ENCODE peak calls at places on chromosomes 6 and 20, in four cellular contexts. One of them, this sample, is unnamed.

GRCh38 chr6:22067127-22067526 is 229.7 kb downstream of the PRL start:
- DNase-seq in mesendoderm: no peak
- DNase-seq in heart right ventricle: no peak
- DNase-seq in AG04450: no peak
- DNase-seq in this sample: no peak

GRCh38 chr6:147202516-147203310 is 1.5 kb upstream of the STXBP5 start:
- DNase-seq in AG04450: peak
- DNase-seq in mesendoderm: peak
- DNase-seq in heart right ventricle: peak
- DNase-seq in this sample: peak

GRCh38 chr6:7515363-7515762 is 26.1 kb upstream of the DSP start:
- DNase-seq in mesendoderm: no peak
- DNase-seq in AG04450: no peak
- DNase-seq in heart right ventricle: no peak
- DNase-seq in this sample: no peak

GRCh38 chr20:22492497-22492896 is 91.9 kb downstream of the FOXA2 start:
- DNase-seq in heart right ventricle: no peak
- DNase-seq in AG04450: no peak
- DNase-seq in mesendoderm: no peak
- DNase-seq in this sample: no peak

GRCh38 chr20:64106981-64107735 is at the start of gene NPBWR2:
- DNase-seq in AG04450: no peak
- DNase-seq in heart right ventricle: no peak
- DNase-seq in mesendoderm: peak
- DNase-seq in this sample: no peak

GRCh38 chr6:16437984-16438383 is 199.6 kb downstream of the GMPR start:
- DNase-seq in mesendoderm: no peak
- DNase-seq in AG04450: no peak
- DNase-seq in heart right ventricle: peak
- DNase-seq in this sample: no peak

GRCh38 chr6:11055127-11055627 is 11.1 kb upstream of the ELOVL2 start:
- DNase-seq in heart right ventricle: no peak
- DNase-seq in AG04450: no peak
- DNase-seq in mesendoderm: no peak
- DNase-seq in this sample: no peak

GRCh38 chr20:48877299-48877698 is 44.2 kb upstream of the ARFGEF2 start:
- DNase-seq in mesendoderm: no peak
- DNase-seq in AG04450: no peak
- DNase-seq in heart right ventricle: no peak
- DNase-seq in this sample: no peak

GRCh38 chr6:37696841-37697735 is 595 bp downstream of the MDGA1 start:
- DNase-seq in heart right ventricle: peak
- DNase-seq in mesendoderm: no peak
- DNase-seq in AG04450: no peak
- DNase-seq in this sample: peak

GRCh38 chr6:45310118-45310788 is 17.9 kb upstream of the RUNX2 start:
- DNase-seq in mesendoderm: peak
- DNase-seq in AG04450: no peak
- DNase-seq in heart right ventricle: no peak
- DNase-seq in this sample: peak

GRCh38 chr20:58054744-58055373 is 173.6 kb downstream of the ANKRD60 start:
- DNase-seq in mesendoderm: peak
- DNase-seq in heart right ventricle: peak
- DNase-seq in AG04450: no peak
- DNase-seq in this sample: no peak

GRCh38 chr6:98831057-98832031 is 3.0 kb upstream of the POU3F2 start:
- DNase-seq in mesendoderm: no peak
- DNase-seq in heart right ventricle: no peak
- DNase-seq in AG04450: no peak
- DNase-seq in this sample: no peak

GRCh38 chr20:36629719-36630340 is 16.2 kb downstream of the SLA2 start:
- DNase-seq in heart right ventricle: no peak
- DNase-seq in mesendoderm: no peak
- DNase-seq in AG04450: no peak
- DNase-seq in this sample: peak

GRCh38 chr6:146901940-146902816 is 302.0 kb upstream of the STXBP5 start:
- DNase-seq in heart right ventricle: no peak
- DNase-seq in AG04450: no peak
- DNase-seq in mesendoderm: no peak
- DNase-seq in this sample: no peak

GRCh38 chr20:63132131-63132714 is 83.7 kb downstream of the YTHDF1 start:
- DNase-seq in AG04450: no peak
- DNase-seq in heart right ventricle: peak
- DNase-seq in mesendoderm: no peak
- DNase-seq in this sample: no peak

GRCh38 chr20:37521091-37521771 is at the start of gene NNAT:
- DNase-seq in mesendoderm: peak
- DNase-seq in AG04450: no peak
- DNase-seq in heart right ventricle: no peak
- DNase-seq in this sample: no peak

GRCh38 chr6:25490018-25490865 is 161.8 kb upstream of the SCGN start:
- DNase-seq in AG04450: peak
- DNase-seq in mesendoderm: peak
- DNase-seq in heart right ventricle: peak
- DNase-seq in this sample: peak

GRCh38 chr6:490251-491037 is 98.9 kb downstream of the IRF4 start:
- DNase-seq in AG04450: no peak
- DNase-seq in heart right ventricle: no peak
- DNase-seq in mesendoderm: no peak
- DNase-seq in this sample: peak

GRCh38 chr6:41477572-41477971 is 68.6 kb upstream of the FOXP4 start:
- DNase-seq in AG04450: no peak
- DNase-seq in mesendoderm: peak
- DNase-seq in heart right ventricle: no peak
- DNase-seq in this sample: no peak

GRCh38 chr20:38143646-38144554 is 21.2 kb downstream of the TGM2 start:
- DNase-seq in AG04450: peak
- DNase-seq in mesendoderm: no peak
- DNase-seq in heart right ventricle: no peak
- DNase-seq in this sample: no peak

GRCh38 chr6:1310628-1311399 is 1.1 kb upstream of the FOXQ1 start:
- DNase-seq in mesendoderm: peak
- DNase-seq in AG04450: no peak
- DNase-seq in heart right ventricle: no peak
- DNase-seq in this sample: no peak

GRCh38 chr6:103105686-103106085 is 1712.2 kb downstream of the GRIK2 start:
- DNase-seq in heart right ventricle: no peak
- DNase-seq in mesendoderm: peak
- DNase-seq in AG04450: no peak
- DNase-seq in this sample: no peak

GRCh38 chr6:103101267-103101666 is 1707.8 kb downstream of the GRIK2 start:
- DNase-seq in heart right ventricle: no peak
- DNase-seq in AG04450: no peak
- DNase-seq in mesendoderm: no peak
- DNase-seq in this sample: no peak
- H3K4me3 ChIP-seq in heart right ventricle: no peak
- H3K4me3 ChIP-seq in AG04450: no peak
- H3K4me3 ChIP-seq in mesendoderm: no peak
- H3K4me3 ChIP-seq in this sample: no peak

DNA sequence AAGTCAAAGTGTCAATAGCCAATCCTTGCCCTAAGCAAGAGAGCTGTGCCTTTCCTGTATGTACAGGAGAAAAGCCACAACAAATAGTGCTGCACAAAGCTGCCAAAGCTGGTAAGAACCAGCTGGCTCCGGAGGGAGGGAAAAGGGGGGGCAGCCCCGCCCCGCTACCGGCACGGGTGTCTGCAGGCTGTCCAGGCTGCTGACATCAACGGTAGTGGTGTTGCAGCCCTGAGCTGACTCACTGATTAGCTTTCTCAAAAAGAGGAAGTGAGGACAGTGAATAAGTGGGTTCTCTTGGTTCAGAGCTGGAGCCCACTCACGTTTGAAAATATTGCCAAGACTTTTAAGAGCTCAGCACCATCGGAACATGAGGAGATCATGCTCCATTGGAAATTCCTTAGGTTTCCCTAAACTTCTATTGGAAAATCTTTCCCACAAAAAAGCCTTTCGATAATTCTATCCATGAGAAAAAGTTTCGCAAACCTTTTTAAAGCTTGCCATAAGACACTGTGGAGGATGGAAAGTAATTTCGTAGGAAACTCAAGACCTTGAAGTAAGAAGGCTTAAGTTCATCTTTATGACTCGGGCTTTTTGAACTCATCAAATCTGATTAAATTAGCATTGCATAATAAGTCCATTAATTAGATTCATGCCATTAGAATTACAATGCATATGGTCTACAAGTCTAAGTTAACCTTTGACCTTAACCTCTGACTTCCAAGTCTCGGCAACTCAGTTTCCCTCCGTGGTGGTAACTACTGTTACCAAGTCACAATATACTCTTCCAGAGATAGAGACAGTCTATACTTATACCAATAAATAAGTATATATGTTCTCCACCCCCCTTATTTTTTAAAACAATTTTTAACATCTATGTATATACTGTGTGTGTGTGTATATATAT is 67.0 kb downstream of the TNFRSF21 start:
- DNase-seq in heart right ventricle: peak
- DNase-seq in mesendoderm: peak
- DNase-seq in AG04450: peak
- DNase-seq in this sample: peak
- H3K4me3 ChIP-seq in heart right ventricle: no peak
- H3K4me3 ChIP-seq in mesendoderm: no peak
- H3K4me3 ChIP-seq in AG04450: no peak
- H3K4me3 ChIP-seq in this sample: no peak

GRCh38 chr20:32823737-32824588 is 4.2 kb downstream of the MAPRE1 start:
- DNase-seq in mesendoderm: no peak
- DNase-seq in AG04450: no peak
- DNase-seq in heart right ventricle: no peak
- DNase-seq in this sample: no peak
- H3K4me3 ChIP-seq in mesendoderm: no peak
- H3K4me3 ChIP-seq in AG04450: no peak
- H3K4me3 ChIP-seq in heart right ventricle: no peak
- H3K4me3 ChIP-seq in this sample: no peak

DNA sequence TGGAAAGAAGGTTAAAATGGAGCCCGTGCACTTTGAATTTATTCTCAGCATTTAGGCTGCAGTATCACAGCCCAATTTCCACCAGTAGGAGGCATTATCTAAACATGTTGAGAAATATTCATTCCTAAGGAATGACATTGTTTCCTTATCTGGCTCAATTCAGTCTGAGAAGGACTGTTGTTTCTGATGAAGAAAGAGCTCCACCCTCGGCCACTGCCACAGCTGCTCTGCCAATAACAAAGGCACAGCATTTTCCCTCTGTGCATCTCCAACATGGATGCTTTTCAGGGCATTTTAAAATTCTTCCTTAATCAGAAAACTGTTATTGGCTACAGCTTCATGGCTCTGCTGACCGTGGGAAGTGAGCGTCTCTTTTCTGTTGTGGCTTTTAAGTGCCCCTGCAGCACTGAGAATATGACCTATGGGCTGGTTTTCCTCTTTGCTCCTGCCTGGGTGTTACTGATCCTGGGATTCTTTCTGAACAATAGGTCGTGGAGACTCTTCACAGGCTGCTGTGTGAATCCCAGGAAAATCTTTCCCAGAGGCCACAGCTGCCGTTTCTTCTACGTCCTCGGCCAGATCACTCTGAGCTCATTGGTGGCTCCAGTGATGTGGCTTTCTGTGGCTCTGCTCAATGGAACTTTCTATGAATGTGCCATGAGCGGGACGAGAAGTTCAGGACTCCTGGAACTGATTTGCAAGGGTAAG is at the start of gene CALHM5:
- DNase-seq in AG04450: peak
- DNase-seq in heart right ventricle: peak
- DNase-seq in mesendoderm: peak
- DNase-seq in this sample: no peak
- H3K4me3 ChIP-seq in AG04450: peak
- H3K4me3 ChIP-seq in heart right ventricle: peak
- H3K4me3 ChIP-seq in mesendoderm: no peak
- H3K4me3 ChIP-seq in this sample: no peak

GRCh38 chr20:9200620-9201019 is 131.7 kb downstream of the PLCB4 start:
- DNase-seq in heart right ventricle: no peak
- DNase-seq in mesendoderm: peak
- DNase-seq in AG04450: no peak
- DNase-seq in this sample: no peak
- H3K4me3 ChIP-seq in heart right ventricle: no peak
- H3K4me3 ChIP-seq in mesendoderm: no peak
- H3K4me3 ChIP-seq in AG04450: no peak
- H3K4me3 ChIP-seq in this sample: no peak

GRCh38 chr6:128888444-128889175 is 5.7 kb downstream of the LAMA2 start:
- DNase-seq in AG04450: no peak
- DNase-seq in heart right ventricle: no peak
- DNase-seq in mesendoderm: no peak
- DNase-seq in this sample: no peak

GRCh38 chr6:128889870-128890269 is 6.9 kb downstream of the LAMA2 start:
- DNase-seq in mesendoderm: no peak
- DNase-seq in heart right ventricle: no peak
- DNase-seq in AG04450: no peak
- DNase-seq in this sample: no peak

GRCh38 chr6:128892079-128892478 is 9.1 kb downstream of the LAMA2 start:
- DNase-seq in AG04450: no peak
- DNase-seq in mesendoderm: no peak
- DNase-seq in heart right ventricle: no peak
- DNase-seq in this sample: no peak
- H3K4me3 ChIP-seq in AG04450: no peak
- H3K4me3 ChIP-seq in mesendoderm: no peak
- H3K4me3 ChIP-seq in heart right ventricle: peak
- H3K4me3 ChIP-seq in this sample: no peak

DNA sequence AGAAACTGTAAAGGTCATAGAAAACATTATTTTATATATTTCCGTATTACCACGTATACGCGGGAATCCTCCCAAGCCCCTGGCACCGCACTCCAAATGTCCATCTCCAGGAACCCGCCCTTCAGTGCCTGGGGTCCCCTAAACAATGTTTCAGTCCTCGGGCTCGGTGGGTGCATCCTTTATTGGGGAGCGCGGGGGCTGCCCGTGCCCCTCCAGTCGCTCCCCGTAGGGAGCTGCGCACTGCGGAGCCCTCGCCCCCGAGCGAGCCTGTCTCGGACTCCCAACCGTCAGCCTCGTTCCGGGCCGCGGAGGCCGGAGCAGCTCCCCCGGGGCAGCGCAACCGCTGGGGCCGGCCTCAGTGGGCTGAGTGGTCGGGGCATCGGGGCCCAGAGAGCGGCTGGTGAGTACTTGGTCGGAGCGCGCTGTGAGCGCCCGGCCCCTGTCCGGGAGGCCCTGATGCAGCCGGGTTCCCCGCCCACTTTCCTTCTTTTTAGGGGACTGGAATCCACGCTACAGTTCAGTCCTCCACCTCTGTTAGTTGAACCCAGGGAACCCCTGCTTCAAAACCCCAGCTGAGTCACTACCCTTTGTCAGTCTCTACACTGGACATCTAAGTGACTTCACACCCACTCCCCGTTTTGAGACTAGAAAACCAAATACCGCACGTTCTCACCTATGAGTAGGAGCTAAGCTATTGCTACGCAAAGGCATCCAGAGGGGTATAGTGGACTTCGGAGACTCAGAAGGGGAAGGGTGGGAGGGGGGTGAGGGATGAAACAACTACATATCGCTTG is at the start of gene DNAH8:
- DNase-seq in mesendoderm: no peak
- DNase-seq in heart right ventricle: no peak
- DNase-seq in AG04450: no peak
- DNase-seq in this sample: no peak
- H3K4me3 ChIP-seq in mesendoderm: no peak
- H3K4me3 ChIP-seq in heart right ventricle: peak
- H3K4me3 ChIP-seq in AG04450: peak
- H3K4me3 ChIP-seq in this sample: no peak